ENCODE peak calls at places on chromosomes 6 and 20, in five cellular contexts. G is amniotic stem cell, R is RCC 7860, H is T-helper 22 cell, W is nephron progenitor cell. O is an unnamed sample.

GRCh38 chr20:164618-165017 is 7.4 kb downstream of the DEFB127 start:
- DNase-seq in G (no peak), R (no peak), H (no peak), W (no peak), O (no peak)

GRCh38 chr6:53119772-53120409 is 28.8 kb downstream of the GCM1 start:
- DNase-seq in G (no peak), R (no peak), H (no peak), W (no peak), O (no peak)

GRCh38 chr20:1805161-1805581 is 90.0 kb upstream of the SIRPA start:
- DNase-seq in G (no peak), R (no peak), H (no peak), W (no peak), O (no peak)

GRCh38 chr20:52129611-52130010 is 62.0 kb downstream of the ZFP64 start:
- DNase-seq in G (no peak), R (no peak), H (no peak), W (no peak), O (no peak)

GRCh38 chr20:16125810-16126209 is 447.4 kb downstream of the KIF16B start:
- DNase-seq in G (no peak), R (no peak), H (no peak), W (no peak), O (no peak)

GRCh38 chr6:106628658-106629102 is 618 bp downstream of the RTN4IP1 start:
- DNase-seq in G (no peak), R (no peak), H (no peak), W (no peak), O (no peak)

GRCh38 chr6:152096863-152097496 is 289.5 kb downstream of the ESR1 start:
- DNase-seq in G (peak), R (no peak), H (no peak), W (no peak), O (no peak)

GRCh38 chr20:32564921-32565734 is 20.0 kb downstream of the NOL4L start:
- DNase-seq in G (no peak), R (no peak), H (no peak), W (no peak), O (no peak)

GRCh38 chr6:12009904-12010634 is 2.0 kb upstream of the HIVEP1 start:
- DNase-seq in G (no peak), R (no peak), H (no peak), W (no peak), O (peak)

GRCh38 chr20:4765681-4766080 is 44.0 kb downstream of the PRND start:
- DNase-seq in G (no peak), R (no peak), H (no peak), W (no peak), O (no peak)

GRCh38 chr20:44151621-44152416 is 35.2 kb downstream of the JPH2 start:
- DNase-seq in G (no peak), R (no peak), H (no peak), W (no peak), O (no peak)

GRCh38 chr20:39271205-39271604 is 309.1 kb downstream of the DHX35 start:
- DNase-seq in G (no peak), R (no peak), H (no peak), W (no peak), O (no peak)

GRCh38 chr20:32820000-32820697 is 395 bp downstream of the MAPRE1 start:
- DNase-seq in G (no peak), R (peak), H (peak), W (peak), O (peak)

GRCh38 chr6:95321106-95321505 is 256.2 kb upstream of the MANEA start:
- DNase-seq in G (no peak), R (no peak), H (no peak), W (no peak), O (no peak)

O was measured in OCI-M1.